ENCODE peak calls at places on chromosome 11, in four cellular contexts. V, L, H and C are unnamed samples.

GRCh38 chr11:69559181-69559580 is 77.7 kb downstream of the LINC01488 start:
- DNase-seq in V (no peak), L (no peak), H (no peak), C (no peak)

GRCh38 chr11:7311903-7312302 is 60.2 kb downstream of the SYT9 start:
- DNase-seq in V (no peak), L (no peak), H (no peak), C (no peak)

GRCh38 chr11:33347490-33348125 is 90.4 kb downstream of the HIPK3 start:
- DNase-seq in V (no peak), L (no peak), H (no peak), C (no peak)

GRCh38 chr11:65871811-65872548 is 620 bp downstream of the EFEMP2 start:
- DNase-seq in V (no peak), L (no peak), H (no peak), C (peak; percentile 42)

GRCh38 chr11:19670030-19670761 is 42.4 kb upstream of the NAV2 start:
- DNase-seq in V (no peak), L (no peak), H (no peak), C (no peak)

GRCh38 chr11:114774599-114775365 is 96.5 kb downstream of the NXPE2 start:
- DNase-seq in V (no peak), L (peak; percentile 21), H (peak; percentile 16), C (peak; percentile 67)

GRCh38 chr11:35247428-35247827 is 108.5 kb downstream of the CD44 start:
- DNase-seq in V (no peak), L (no peak), H (no peak), C (no peak)

GRCh38 chr11:105609832-105610781 is at the start of gene GRIA4:
- DNase-seq in V (no peak), L (peak; percentile 13), H (no peak), C (peak; percentile 24)

GRCh38 chr11:103532133-103532788 is 423.0 kb downstream of the DYNC2H1 start:
- DNase-seq in V (no peak), L (no peak), H (no peak), C (no peak)

GRCh38 chr11:70437111-70437784 is 38.9 kb downstream of the CTTN start:
- DNase-seq in V (no peak), L (no peak), H (no peak), C (no peak)

GRCh38 chr11:111606986-111607385 is 4.7 kb downstream of the SIK2 start:
- DNase-seq in V (no peak), L (no peak), H (no peak), C (no peak)

GRCh38 chr11:129392995-129393394 is 17.3 kb downstream of the BARX2 start:
- DNase-seq in V (no peak), L (no peak), H (no peak), C (no peak)

GRCh38 chr11:10155793-10156490 is 138.1 kb downstream of the SBF2 start:
- DNase-seq in V (no peak), L (no peak), H (no peak), C (no peak)

GRCh38 chr11:100695911-100696310 is 8.8 kb downstream of the ARHGAP42 start:
- DNase-seq in V (no peak), L (no peak), H (no peak), C (no peak)

GRCh38 chr11:35145249-35145648 is 6.3 kb downstream of the CD44 start:
- DNase-seq in V (no peak), L (no peak), H (peak; percentile 40), C (no peak)

GRCh38 chr11:69874178-69874983 is 55.2 kb upstream of the FGF3 start:
- DNase-seq in V (no peak), L (no peak), H (no peak), C (no peak)

GRCh38 chr11:128961645-128962044 is 19.0 kb upstream of the TP53AIP1 start:
- DNase-seq in V (no peak), L (no peak), H (no peak), C (no peak)

GRCh38 chr11:74466916-74467885 is at the start of gene KCNE3:
- DNase-seq in V (no peak), L (no peak), H (no peak), C (no peak)

GRCh38 chr11:1703146-1703545 is 6.2 kb downstream of the KRTAP5-6 start:
- DNase-seq in V (no peak), L (no peak), H (no peak), C (no peak)

GRCh38 chr11:35343033-35343598 is 76.2 kb downstream of the SLC1A2 start:
- DNase-seq in V (no peak), L (no peak), H (no peak), C (no peak)

GRCh38 chr11:126716456-126717083 is 284.0 kb downstream of the KIRREL3 start:
- DNase-seq in V (no peak), L (no peak), H (peak; percentile 42), C (peak; percentile 51)

GRCh38 chr11:64000026-64000739 is 13.9 kb downstream of the OTUB1 start:
- DNase-seq in V (no peak), L (peak; percentile 27), H (peak; percentile 92), C (peak; percentile 63)

GRCh38 chr11:78179459-78180071 is 8.9 kb downstream of the KCTD21 start:
- DNase-seq in V (no peak), L (no peak), H (no peak), C (no peak)

GRCh38 chr11:46611526-46612304 is 5.3 kb downstream of the HARBI1 start:
- DNase-seq in V (no peak), L (no peak), H (no peak), C (no peak)

GRCh38 chr11:60840711-60841430 is 1.0 kb upstream of the CCDC86 start:
- DNase-seq in V (no peak), L (no peak), H (no peak), C (no peak)

GRCh38 chr11:71066311-71066710 is 186.1 kb downstream of the SHANK2 start:
- DNase-seq in V (no peak), L (no peak), H (no peak), C (no peak)

GRCh38 chr11:9574556-9574805 is 1.0 kb downstream of the WEE1 start:
- DNase-seq in V (no peak), L (no peak), H (no peak), C (no peak)

GRCh38 chr11:104098555-104098954 is 62.1 kb downstream of the DDI1 start:
- DNase-seq in V (no peak), L (no peak), H (no peak), C (no peak)

GRCh38 chr11:132862137-132862536 is 670.2 kb downstream of the OPCML start:
- DNase-seq in V (no peak), L (no peak), H (no peak), C (no peak)

GRCh38 chr11:48063424-48063978 is 83.1 kb downstream of the PTPRJ start:
- DNase-seq in V (no peak), L (no peak), H (no peak), C (no peak)

GRCh38 chr11:124837491-124837856 is 27.8 kb upstream of the ROBO3 start:
- DNase-seq in V (no peak), L (peak; percentile 16), H (no peak), C (no peak)

GRCh38 chr11:25838918-25839611 is 492.9 kb upstream of the ANO3 start:
- DNase-seq in V (no peak), L (no peak), H (no peak), C (no peak)

GRCh38 chr11:131302831-131303230 is 67.6 kb upstream of the NTM start:
- DNase-seq in V (no peak), L (no peak), H (no peak), C (no peak)

GRCh38 chr11:60343094-60343704 is 16.1 kb downstream of the MS4A6E start:
- DNase-seq in V (no peak), L (no peak), H (no peak), C (no peak)

GRCh38 chr11:10518123-10518522 is 22.9 kb downstream of the RNF141 start:
- DNase-seq in V (no peak), L (no peak), H (no peak), C (no peak)

GRCh38 chr11:112298535-112298934 is 37.9 kb upstream of the PLET1 start:
- DNase-seq in V (no peak), L (no peak), H (no peak), C (no peak)

GRCh38 chr11:2475151-2475918 is 30.5 kb downstream of the KCNQ1 start:
- DNase-seq in V (no peak), L (no peak), H (no peak), C (no peak)